ENCODE peak calls at places on chromosomes 5 and 9, in six cellular contexts. One of them, this sample, is unnamed.

GRCh38 chr5:95621839-95622629 is 2.1 kb downstream of the GPR150 start:
- DNase-seq in IMR-90: no peak
- DNase-seq in GM12878: no peak
- DNase-seq in SK-N-SH: no peak
- DNase-seq in HepG2: no peak
- DNase-seq in K562: no peak
- DNase-seq in this sample: no peak

GRCh38 chr5:170100051-170100943 is 5.4 kb upstream of the FOXI1 start:
- DNase-seq in IMR-90: peak
- DNase-seq in GM12878: peak
- DNase-seq in K562: peak
- DNase-seq in SK-N-SH: peak
- DNase-seq in HepG2: peak
- DNase-seq in this sample: peak

GRCh38 chr5:24110019-24110615 is 534.7 kb downstream of the CDH10 start:
- DNase-seq in HepG2: peak
- DNase-seq in GM12878: no peak
- DNase-seq in IMR-90: no peak
- DNase-seq in SK-N-SH: peak
- DNase-seq in K562: no peak
- DNase-seq in this sample: no peak

GRCh38 chr9:134546231-134546731 is 95.3 kb upstream of the COL5A1 start:
- DNase-seq in K562: no peak
- DNase-seq in SK-N-SH: no peak
- DNase-seq in IMR-90: peak
- DNase-seq in HepG2: no peak
- DNase-seq in GM12878: no peak
- DNase-seq in this sample: no peak

GRCh38 chr9:91816356-91816755 is 133.7 kb downstream of the ROR2 start:
- DNase-seq in K562: no peak
- DNase-seq in SK-N-SH: no peak
- DNase-seq in IMR-90: no peak
- DNase-seq in HepG2: no peak
- DNase-seq in GM12878: no peak
- DNase-seq in this sample: no peak

GRCh38 chr5:65926893-65927292 is 518 bp downstream of the ERBIN start:
- DNase-seq in HepG2: no peak
- DNase-seq in K562: no peak
- DNase-seq in GM12878: no peak
- DNase-seq in SK-N-SH: no peak
- DNase-seq in IMR-90: no peak
- DNase-seq in this sample: no peak

GRCh38 chr5:134124289-134125194 is 10.1 kb downstream of the TCF7 start:
- DNase-seq in GM12878: no peak
- DNase-seq in HepG2: no peak
- DNase-seq in SK-N-SH: no peak
- DNase-seq in K562: no peak
- DNase-seq in IMR-90: peak
- DNase-seq in this sample: no peak

GRCh38 chr5:116970318-116970717 is 395.7 kb upstream of the SEMA6A start:
- DNase-seq in SK-N-SH: peak
- DNase-seq in HepG2: no peak
- DNase-seq in IMR-90: no peak
- DNase-seq in K562: no peak
- DNase-seq in GM12878: no peak
- DNase-seq in this sample: no peak

GRCh38 chr5:179836225-179837019 is 15.7 kb downstream of the SQSTM1 start:
- DNase-seq in SK-N-SH: no peak
- DNase-seq in GM12878: no peak
- DNase-seq in HepG2: no peak
- DNase-seq in K562: no peak
- DNase-seq in IMR-90: peak
- DNase-seq in this sample: no peak

GRCh38 chr9:89179920-89180667 is 1.5 kb upstream of the SHC3 start:
- DNase-seq in K562: peak
- DNase-seq in GM12878: no peak
- DNase-seq in IMR-90: peak
- DNase-seq in SK-N-SH: peak
- DNase-seq in HepG2: peak
- DNase-seq in this sample: peak

DNA sequence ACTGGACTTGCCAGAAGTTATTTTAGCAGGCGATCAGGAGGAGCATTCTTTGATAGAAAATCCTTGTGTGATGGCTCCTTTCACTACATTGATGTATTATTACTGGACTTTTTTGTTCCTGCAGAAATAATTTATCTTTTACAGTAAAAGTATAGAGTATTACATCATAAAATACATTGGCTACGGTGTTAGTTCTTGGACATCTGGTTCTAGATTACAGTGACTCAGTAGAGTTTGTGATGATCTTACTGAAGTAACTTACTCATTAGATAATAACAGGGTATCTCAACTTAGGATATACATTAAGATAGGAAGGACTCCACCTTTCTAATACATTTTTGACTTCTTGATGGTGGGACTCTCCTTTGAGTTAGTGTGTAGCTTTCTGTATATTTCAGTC is 59.0 kb downstream of the ZNF462 start:
- DNase-seq in K562: no peak
- DNase-seq in HepG2: no peak
- DNase-seq in GM12878: no peak
- DNase-seq in SK-N-SH: no peak
- DNase-seq in IMR-90: peak
- DNase-seq in this sample: no peak
- H3K9ac ChIP-seq in K562: no peak
- H3K9ac ChIP-seq in HepG2: no peak
- H3K9ac ChIP-seq in GM12878: no peak
- H3K9ac ChIP-seq in SK-N-SH: no peak
- H3K9ac ChIP-seq in IMR-90: no peak
- H3K9ac ChIP-seq in this sample: no peak

GRCh38 chr9:94807556-94807955 is 81.1 kb downstream of the AOPEP start:
- DNase-seq in SK-N-SH: no peak
- DNase-seq in HepG2: no peak
- DNase-seq in IMR-90: peak
- DNase-seq in K562: no peak
- DNase-seq in GM12878: no peak
- DNase-seq in this sample: no peak

GRCh38 chr9:94806307-94806893 is 79.9 kb downstream of the AOPEP start:
- DNase-seq in HepG2: no peak
- DNase-seq in SK-N-SH: no peak
- DNase-seq in IMR-90: no peak
- DNase-seq in GM12878: peak
- DNase-seq in K562: no peak
- DNase-seq in this sample: no peak

GRCh38 chr9:94812343-94812742 is 85.8 kb downstream of the AOPEP start:
- DNase-seq in GM12878: no peak
- DNase-seq in K562: no peak
- DNase-seq in HepG2: no peak
- DNase-seq in SK-N-SH: no peak
- DNase-seq in IMR-90: peak
- DNase-seq in this sample: no peak

GRCh38 chr9:94808926-94809700 is 82.6 kb downstream of the AOPEP start:
- DNase-seq in HepG2: no peak
- DNase-seq in GM12878: no peak
- DNase-seq in IMR-90: peak
- DNase-seq in K562: no peak
- DNase-seq in SK-N-SH: no peak
- DNase-seq in this sample: no peak

GRCh38 chr9:94809778-94810177 is 83.3 kb downstream of the AOPEP start:
- DNase-seq in HepG2: no peak
- DNase-seq in GM12878: no peak
- DNase-seq in K562: no peak
- DNase-seq in SK-N-SH: no peak
- DNase-seq in IMR-90: no peak
- DNase-seq in this sample: no peak
- TF ChIP-seq RFX5 in HepG2: no peak
- TF ChIP-seq RFX5 in GM12878: no peak
- TF ChIP-seq RFX5 in K562: no peak
- TF ChIP-seq RFX5 in SK-N-SH: no peak
- TF ChIP-seq RFX5 in IMR-90: no peak
- TF ChIP-seq RFX5 in this sample: no peak

DNA sequence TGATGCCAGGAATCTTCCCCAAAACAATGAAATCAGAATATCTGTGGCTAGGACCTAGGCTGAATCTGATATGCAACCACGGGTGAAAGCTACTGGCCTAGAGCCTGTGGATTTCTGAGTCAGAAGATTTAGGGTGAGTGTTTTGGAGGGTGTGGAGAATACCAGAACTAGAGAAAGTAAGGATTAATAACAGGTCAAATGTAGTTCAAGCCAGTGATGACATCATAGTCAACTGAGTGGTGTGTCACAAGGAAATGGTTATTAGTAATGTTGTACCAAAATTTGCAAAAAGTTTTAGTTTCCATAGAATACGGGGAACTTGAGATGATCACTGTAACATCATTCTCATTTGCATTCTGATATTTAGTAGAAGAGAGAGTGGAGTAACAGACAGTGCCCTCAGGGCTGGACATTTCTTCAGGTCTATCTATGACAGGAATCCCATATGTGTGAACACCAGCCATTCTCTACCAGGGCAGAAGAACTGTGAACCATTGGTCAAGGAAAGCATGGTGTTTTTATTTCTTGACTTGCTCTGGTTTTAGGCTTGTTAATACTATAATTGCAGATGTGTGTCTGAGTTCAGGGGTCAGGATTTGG is 3.7 kb downstream of the GALNT12 start:
- DNase-seq in K562: no peak
- DNase-seq in SK-N-SH: no peak
- DNase-seq in IMR-90: peak
- DNase-seq in HepG2: no peak
- DNase-seq in GM12878: no peak
- DNase-seq in this sample: no peak
- H3K9ac ChIP-seq in K562: peak
- H3K9ac ChIP-seq in SK-N-SH: no peak
- H3K9ac ChIP-seq in IMR-90: no peak
- H3K9ac ChIP-seq in HepG2: no peak
- H3K9ac ChIP-seq in GM12878: no peak
- H3K9ac ChIP-seq in this sample: no peak

GRCh38 chr5:136749016-136749415 is 383.7 kb upstream of the TRPC7 start:
- DNase-seq in GM12878: no peak
- DNase-seq in IMR-90: peak
- DNase-seq in K562: no peak
- DNase-seq in SK-N-SH: no peak
- DNase-seq in HepG2: no peak
- DNase-seq in this sample: no peak
- TF ChIP-seq RFX5 in GM12878: no peak
- TF ChIP-seq RFX5 in IMR-90: no peak
- TF ChIP-seq RFX5 in K562: no peak
- TF ChIP-seq RFX5 in SK-N-SH: no peak
- TF ChIP-seq RFX5 in HepG2: no peak
- TF ChIP-seq RFX5 in this sample: no peak